ENCODE peak calls at places on chromosomes 16 and 17, in four cellular contexts. One of them, this sample, is unnamed.
A peak's percentile ranks its signal among the peaks of the same experiment; 100 is the strongest.

GRCh38 chr17:60524463-60525346 is 1.3 kb downstream of the APPBP2 start:
- DNase-seq in K562: no peak
- DNase-seq in prostate gland: no peak
- DNase-seq in upper lobe of left lung: no peak
- DNase-seq in this sample: no peak

GRCh38 chr17:56939869-56940484 is 20.9 kb downstream of the COIL start:
- DNase-seq in K562: peak; percentile 59
- DNase-seq in prostate gland: no peak
- DNase-seq in upper lobe of left lung: no peak
- DNase-seq in this sample: no peak

GRCh38 chr17:680554-680953 is 34.1 kb downstream of the VPS53 start:
- DNase-seq in K562: no peak
- DNase-seq in prostate gland: no peak
- DNase-seq in upper lobe of left lung: no peak
- DNase-seq in this sample: no peak

GRCh38 chr16:11985250-11985649 is 8.7 kb downstream of the SNX29 start:
- DNase-seq in K562: no peak
- DNase-seq in prostate gland: no peak
- DNase-seq in upper lobe of left lung: no peak
- DNase-seq in this sample: no peak

GRCh38 chr16:57804111-57804837 is 2.0 kb upstream of the KIFC3 start:
- DNase-seq in K562: no peak
- DNase-seq in prostate gland: no peak
- DNase-seq in upper lobe of left lung: no peak
- DNase-seq in this sample: no peak

GRCh38 chr16:87616556-87616955 is 14.2 kb downstream of the JPH3 start:
- DNase-seq in K562: no peak
- DNase-seq in prostate gland: no peak
- DNase-seq in upper lobe of left lung: no peak
- DNase-seq in this sample: no peak

GRCh38 chr17:80096531-80097306 is 4.7 kb upstream of the GAA start:
- DNase-seq in K562: no peak
- DNase-seq in prostate gland: no peak
- DNase-seq in upper lobe of left lung: no peak
- DNase-seq in this sample: no peak

GRCh38 chr17:231191-231965 is 49.9 kb upstream of the DOC2B start:
- DNase-seq in K562: no peak
- DNase-seq in prostate gland: no peak
- DNase-seq in upper lobe of left lung: no peak
- DNase-seq in this sample: peak; percentile 5

GRCh38 chr17:51128089-51128488 is 7.4 kb upstream of the SPAG9 start:
- DNase-seq in K562: peak; percentile 34
- DNase-seq in prostate gland: no peak
- DNase-seq in upper lobe of left lung: no peak
- DNase-seq in this sample: no peak

GRCh38 chr16:63998-64913 is 8.2 kb downstream of the RHBDF1 start:
- DNase-seq in K562: no peak
- DNase-seq in prostate gland: no peak
- DNase-seq in upper lobe of left lung: no peak
- DNase-seq in this sample: no peak

GRCh38 chr17:80803451-80804428 is 187.9 kb upstream of the CHMP6 start:
- DNase-seq in K562: no peak
- DNase-seq in prostate gland: no peak
- DNase-seq in upper lobe of left lung: no peak
- DNase-seq in this sample: no peak

GRCh38 chr17:45940826-45941225 is 46.5 kb downstream of the MAPT start:
- DNase-seq in K562: no peak
- DNase-seq in prostate gland: peak; percentile 75
- DNase-seq in upper lobe of left lung: peak; percentile 81
- DNase-seq in this sample: peak; percentile 26

GRCh38 chr16:51084074-51084928 is 66.8 kb downstream of the SALL1 start:
- DNase-seq in K562: no peak
- DNase-seq in prostate gland: no peak
- DNase-seq in upper lobe of left lung: no peak
- DNase-seq in this sample: no peak

GRCh38 chr17:1413281-1413791 is 13.3 kb upstream of the YWHAE start:
- DNase-seq in K562: peak; percentile 63
- DNase-seq in prostate gland: peak; percentile 7
- DNase-seq in upper lobe of left lung: peak; percentile 80
- DNase-seq in this sample: peak; percentile 26

GRCh38 chr16:81642107-81642436 is 137.0 kb upstream of the PLCG2 start:
- DNase-seq in K562: no peak
- DNase-seq in prostate gland: no peak
- DNase-seq in upper lobe of left lung: no peak
- DNase-seq in this sample: no peak

GRCh38 chr17:27506348-27507218 is 50.3 kb downstream of the KSR1 start:
- DNase-seq in K562: peak; percentile 34
- DNase-seq in prostate gland: no peak
- DNase-seq in upper lobe of left lung: no peak
- DNase-seq in this sample: no peak

GRCh38 chr17:5508855-5509254 is 22.5 kb downstream of the MIS12 start:
- DNase-seq in K562: no peak
- DNase-seq in prostate gland: no peak
- DNase-seq in upper lobe of left lung: no peak
- DNase-seq in this sample: no peak

GRCh38 chr17:77528516-77529327 is 388.0 kb downstream of the SEC14L1 start:
- DNase-seq in K562: no peak
- DNase-seq in prostate gland: no peak
- DNase-seq in upper lobe of left lung: no peak
- DNase-seq in this sample: no peak

GRCh38 chr17:81556863-81557262 is 4.7 kb upstream of the FAAP100 start:
- DNase-seq in K562: no peak
- DNase-seq in prostate gland: no peak
- DNase-seq in upper lobe of left lung: no peak
- DNase-seq in this sample: peak; percentile 30

DNA sequence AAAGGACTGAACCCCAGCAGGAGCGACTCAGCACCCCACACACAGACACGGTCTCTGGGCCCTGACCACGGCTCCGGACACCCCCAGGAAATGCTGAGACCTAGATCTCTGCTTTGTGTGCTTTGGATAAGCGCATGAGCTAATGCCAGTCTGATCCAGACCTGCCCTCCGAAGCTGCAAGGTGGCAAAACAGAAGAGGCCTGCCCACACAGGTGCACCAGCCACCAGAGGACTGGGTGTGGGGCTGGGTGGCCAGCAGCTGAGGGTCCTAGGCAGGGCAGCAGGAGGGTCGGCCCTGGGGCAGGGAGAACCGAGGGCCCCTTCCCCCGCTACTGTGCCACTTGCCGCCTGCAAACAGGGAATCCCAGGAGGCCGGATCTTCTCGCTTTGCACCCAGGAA is 30.7 kb upstream of the EIF1 start:
- DNase-seq in K562: no peak
- DNase-seq in prostate gland: no peak
- DNase-seq in upper lobe of left lung: no peak
- DNase-seq in this sample: no peak
- H3K4me1 ChIP-seq in K562: no peaks in the 10 kb centered on the region
- H3K4me1 ChIP-seq in prostate gland: peaks cover 9% of the 10 kb centered on the region
- H3K4me1 ChIP-seq in upper lobe of left lung: peaks cover 8% of the 10 kb centered on the region
- H3K4me1 ChIP-seq in this sample: peaks cover 61% of the 10 kb centered on the region

DNA sequence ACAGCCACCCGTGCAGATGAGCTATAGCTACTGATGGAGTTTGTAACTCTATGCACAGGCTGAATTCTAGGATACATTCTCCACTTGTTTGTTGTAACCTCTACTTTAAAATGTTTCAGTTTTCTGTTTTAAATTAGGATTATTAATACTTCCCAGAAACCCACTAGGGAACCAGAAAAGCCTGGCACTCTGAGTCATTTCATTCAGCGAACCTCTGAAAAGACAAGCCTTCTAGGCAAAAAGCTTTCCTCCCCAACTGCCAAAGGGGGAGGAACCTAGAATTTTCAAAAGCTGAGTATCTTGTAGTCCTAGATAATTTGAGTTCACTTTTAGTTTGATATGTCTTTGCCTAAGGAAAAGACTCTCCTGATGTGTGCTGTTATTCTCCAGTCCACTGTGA is 43.2 kb downstream of the GOSR1 start:
- DNase-seq in K562: no peak
- DNase-seq in prostate gland: no peak
- DNase-seq in upper lobe of left lung: no peak
- DNase-seq in this sample: no peak
- H3K27ac ChIP-seq in K562: peak overlapping the region; percentile 17
- H3K27ac ChIP-seq in prostate gland: no peak overlapping the region
- H3K27ac ChIP-seq in upper lobe of left lung: no peak overlapping the region
- H3K27ac ChIP-seq in this sample: peak overlapping the region; percentile 49

GRCh38 chr17:41792835-41793748 is 6.6 kb upstream of the JUP start:
- DNase-seq in K562: peak; percentile 77
- DNase-seq in prostate gland: peak; percentile 61
- DNase-seq in upper lobe of left lung: peak; percentile 79
- DNase-seq in this sample: peak; percentile 81
- TF ChIP-seq POLR2AphosphoS5 in K562: no peak
- TF ChIP-seq POLR2AphosphoS5 in prostate gland: peak; percentile 43
- TF ChIP-seq POLR2AphosphoS5 in upper lobe of left lung: no peak
- TF ChIP-seq POLR2AphosphoS5 in this sample: peak; percentile 48

GRCh38 chr17:73300392-73300791 is 11.4 kb downstream of the CDC42EP4 start:
- DNase-seq in K562: no peak
- DNase-seq in prostate gland: no peak
- DNase-seq in upper lobe of left lung: no peak
- DNase-seq in this sample: no peak
- H3K4me1 ChIP-seq in K562: peaks cover 28% of the 10 kb centered on the region
- H3K4me1 ChIP-seq in prostate gland: peaks cover 28% of the 10 kb centered on the region
- H3K4me1 ChIP-seq in upper lobe of left lung: peaks cover 60% of the 10 kb centered on the region
- H3K4me1 ChIP-seq in this sample: peaks cover 72% of the 10 kb centered on the region

DNA sequence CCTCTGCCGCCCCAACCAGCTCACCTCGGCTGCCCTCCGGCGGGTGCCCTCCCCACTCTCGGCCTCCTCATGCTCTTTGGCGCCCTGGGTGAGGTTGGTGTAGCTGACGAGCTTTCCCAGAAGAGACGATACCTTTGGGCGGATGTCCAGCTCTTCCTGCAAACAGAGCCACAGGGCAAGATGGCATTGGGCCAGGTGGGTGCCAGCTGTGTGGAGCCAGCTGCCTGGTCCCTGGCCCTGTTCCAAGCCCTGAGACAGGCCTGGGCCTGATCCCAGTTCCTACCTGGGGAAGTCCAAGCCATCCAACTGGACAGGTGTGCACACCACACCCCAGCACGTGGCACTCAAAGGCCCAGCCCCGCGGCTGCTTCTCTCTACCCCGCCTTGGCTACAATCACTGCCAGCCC is 6.9 kb downstream of the SLC12A4 start:
- DNase-seq in K562: no peak
- DNase-seq in prostate gland: peak; percentile 97
- DNase-seq in upper lobe of left lung: peak; percentile 82
- DNase-seq in this sample: peak; percentile 82
- H3K27ac ChIP-seq in K562: no peak overlapping the region
- H3K27ac ChIP-seq in prostate gland: peak overlapping the region; percentile 62
- H3K27ac ChIP-seq in upper lobe of left lung: peak overlapping the region; percentile 89
- H3K27ac ChIP-seq in this sample: peak overlapping the region; percentile 36

DNA sequence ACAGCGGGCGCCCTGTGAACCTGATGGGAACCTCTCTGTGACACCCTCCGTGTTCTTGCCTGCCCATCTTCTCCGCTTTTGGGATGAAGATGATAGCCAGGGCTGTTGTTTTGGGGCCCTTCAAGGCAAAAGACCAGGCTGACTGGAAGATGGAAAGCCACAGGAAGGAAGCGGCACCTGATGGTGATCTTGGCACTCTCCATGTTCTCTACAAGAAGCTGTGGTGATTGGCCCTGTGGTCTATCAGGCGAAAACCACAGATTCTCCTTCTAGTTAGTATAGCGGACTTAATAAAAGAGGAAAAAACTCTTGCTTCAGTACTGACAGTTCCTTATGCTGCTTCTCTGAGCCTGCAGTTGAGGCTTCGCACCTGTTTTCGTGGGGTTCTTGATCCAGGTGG is 10.5 kb downstream of the CDK5RAP3 start:
- DNase-seq in K562: no peak
- DNase-seq in prostate gland: no peak
- DNase-seq in upper lobe of left lung: peak; percentile 29
- DNase-seq in this sample: peak; percentile 22
- TF ChIP-seq POLR2AphosphoS5 in K562: no peak
- TF ChIP-seq POLR2AphosphoS5 in prostate gland: no peak
- TF ChIP-seq POLR2AphosphoS5 in upper lobe of left lung: no peak
- TF ChIP-seq POLR2AphosphoS5 in this sample: no peak

GRCh38 chr17:76384222-76384986 is at the start of gene SPHK1:
- DNase-seq in K562: peak; percentile 92
- DNase-seq in prostate gland: peak; percentile 46
- DNase-seq in upper lobe of left lung: peak; percentile 56
- DNase-seq in this sample: peak; percentile 76
- H3K4me1 ChIP-seq in K562: peaks cover 14% of the 10 kb centered on the region
- H3K4me1 ChIP-seq in prostate gland: no peaks in the 10 kb centered on the region
- H3K4me1 ChIP-seq in upper lobe of left lung: peaks cover 29% of the 10 kb centered on the region
- H3K4me1 ChIP-seq in this sample: peaks cover 8% of the 10 kb centered on the region

DNA sequence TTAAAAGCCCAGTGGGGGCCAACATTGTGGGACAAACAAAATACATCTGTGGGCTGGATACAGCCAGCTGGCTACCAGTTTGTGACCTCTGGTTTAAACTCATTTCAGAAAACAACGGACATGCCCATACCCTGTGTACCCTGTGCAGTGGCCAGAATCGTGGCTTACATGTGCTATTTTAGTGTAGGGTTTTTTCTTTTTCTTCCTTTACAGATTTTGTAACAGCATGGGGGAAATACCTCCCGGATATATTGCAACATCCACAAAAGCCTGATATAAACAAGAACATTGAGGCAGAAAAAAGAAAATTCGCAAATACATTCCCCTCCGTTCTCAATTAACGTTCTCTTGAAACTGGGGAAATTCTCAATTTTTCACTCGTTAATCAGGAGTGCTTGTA is 7.3 kb downstream of the HS3ST4 start:
- DNase-seq in K562: no peak
- DNase-seq in prostate gland: no peak
- DNase-seq in upper lobe of left lung: no peak
- DNase-seq in this sample: no peak
- H3K27ac ChIP-seq in K562: no peak overlapping the region
- H3K27ac ChIP-seq in prostate gland: no peak overlapping the region
- H3K27ac ChIP-seq in upper lobe of left lung: no peak overlapping the region
- H3K27ac ChIP-seq in this sample: no peak overlapping the region

GRCh38 chr17:39679521-39680192 is 8.2 kb downstream of the PGAP3 start:
- DNase-seq in K562: no peak
- DNase-seq in prostate gland: no peak
- DNase-seq in upper lobe of left lung: no peak
- DNase-seq in this sample: no peak
- TF ChIP-seq POLR2AphosphoS5 in K562: no peak
- TF ChIP-seq POLR2AphosphoS5 in prostate gland: no peak
- TF ChIP-seq POLR2AphosphoS5 in upper lobe of left lung: no peak
- TF ChIP-seq POLR2AphosphoS5 in this sample: no peak